ENCODE peak calls at places on chromosome 19, in ten cellular contexts. One of them, this sample, is unnamed. For H3K4me1, the result is how much of the 10 kb centered on the place peaks cover.

GRCh38 chr19:35446194-35446593 is 1.9 kb upstream of the FFAR2 start:
- DNase-seq in spleen: no peak
- DNase-seq in transverse colon: no peak
- DNase-seq in suprapubic skin: no peak
- DNase-seq in HCT116: no peak
- DNase-seq in breast epithelium: no peak
- DNase-seq in prostate gland: no peak
- DNase-seq in upper lobe of left lung: no peak
- DNase-seq in GM12878: no peak
- DNase-seq in stomach: no peak
- DNase-seq in this sample: no peak

GRCh38 chr19:58395220-58395978 is at the start of gene RNF225:
- DNase-seq in spleen: no peak
- DNase-seq in transverse colon: peak
- DNase-seq in suprapubic skin: peak
- DNase-seq in HCT116: no peak
- DNase-seq in breast epithelium: peak
- DNase-seq in prostate gland: peak
- DNase-seq in upper lobe of left lung: peak
- DNase-seq in GM12878: no peak
- DNase-seq in stomach: no peak
- DNase-seq in this sample: no peak

GRCh38 chr19:16369664-16370576 is 45.3 kb downstream of the KLF2 start:
- DNase-seq in spleen: peak
- DNase-seq in transverse colon: no peak
- DNase-seq in suprapubic skin: no peak
- DNase-seq in HCT116: no peak
- DNase-seq in breast epithelium: no peak
- DNase-seq in prostate gland: no peak
- DNase-seq in upper lobe of left lung: no peak
- DNase-seq in GM12878: no peak
- DNase-seq in stomach: no peak
- DNase-seq in this sample: peak

GRCh38 chr19:16457195-16457953 is 14.4 kb downstream of the EPS15L1 start:
- DNase-seq in spleen: no peak
- DNase-seq in transverse colon: no peak
- DNase-seq in suprapubic skin: peak
- DNase-seq in HCT116: no peak
- DNase-seq in breast epithelium: no peak
- DNase-seq in prostate gland: no peak
- DNase-seq in upper lobe of left lung: no peak
- DNase-seq in GM12878: no peak
- DNase-seq in stomach: peak
- DNase-seq in this sample: peak

GRCh38 chr19:8316351-8317125 is 4.6 kb downstream of the NDUFA7 start:
- DNase-seq in spleen: no peak
- DNase-seq in transverse colon: no peak
- DNase-seq in suprapubic skin: no peak
- DNase-seq in HCT116: no peak
- DNase-seq in breast epithelium: no peak
- DNase-seq in prostate gland: no peak
- DNase-seq in upper lobe of left lung: no peak
- DNase-seq in GM12878: no peak
- DNase-seq in stomach: no peak
- DNase-seq in this sample: no peak

GRCh38 chr19:53782698-53783097 is 41.4 kb downstream of the NLRP12 start:
- DNase-seq in spleen: no peak
- DNase-seq in transverse colon: no peak
- DNase-seq in suprapubic skin: no peak
- DNase-seq in HCT116: no peak
- DNase-seq in breast epithelium: no peak
- DNase-seq in prostate gland: no peak
- DNase-seq in upper lobe of left lung: no peak
- DNase-seq in GM12878: no peak
- DNase-seq in stomach: no peak
- DNase-seq in this sample: no peak

GRCh38 chr19:51727349-51727880 is 3.6 kb upstream of the HAS1 start:
- DNase-seq in spleen: no peak
- DNase-seq in transverse colon: no peak
- DNase-seq in suprapubic skin: no peak
- DNase-seq in HCT116: no peak
- DNase-seq in breast epithelium: no peak
- DNase-seq in prostate gland: no peak
- DNase-seq in upper lobe of left lung: no peak
- DNase-seq in GM12878: no peak
- DNase-seq in stomach: no peak
- DNase-seq in this sample: no peak

GRCh38 chr19:4575978-4576933 is 16.8 kb upstream of the SEMA6B start:
- DNase-seq in spleen: peak
- DNase-seq in transverse colon: peak
- DNase-seq in suprapubic skin: peak
- DNase-seq in HCT116: no peak
- DNase-seq in breast epithelium: peak
- DNase-seq in prostate gland: peak
- DNase-seq in upper lobe of left lung: peak
- DNase-seq in GM12878: no peak
- DNase-seq in stomach: peak
- DNase-seq in this sample: peak

GRCh38 chr19:49447485-49448431 is 3.9 kb downstream of the PIH1D1 start:
- DNase-seq in spleen: no peak
- DNase-seq in transverse colon: no peak
- DNase-seq in suprapubic skin: no peak
- DNase-seq in HCT116: peak
- DNase-seq in breast epithelium: no peak
- DNase-seq in prostate gland: no peak
- DNase-seq in upper lobe of left lung: no peak
- DNase-seq in GM12878: no peak
- DNase-seq in stomach: no peak
- DNase-seq in this sample: peak

GRCh38 chr19:16460454-16460853 is 11.3 kb downstream of the EPS15L1 start:
- DNase-seq in spleen: no peak
- DNase-seq in transverse colon: no peak
- DNase-seq in suprapubic skin: no peak
- DNase-seq in HCT116: no peak
- DNase-seq in breast epithelium: no peak
- DNase-seq in prostate gland: no peak
- DNase-seq in upper lobe of left lung: no peak
- DNase-seq in GM12878: no peak
- DNase-seq in stomach: no peak
- DNase-seq in this sample: no peak

GRCh38 chr19:23283925-23284324 is 33.7 kb upstream of the ZNF724 start:
- DNase-seq in spleen: no peak
- DNase-seq in transverse colon: peak
- DNase-seq in suprapubic skin: no peak
- DNase-seq in HCT116: peak
- DNase-seq in breast epithelium: peak
- DNase-seq in prostate gland: no peak
- DNase-seq in upper lobe of left lung: peak
- DNase-seq in GM12878: no peak
- DNase-seq in stomach: peak
- DNase-seq in this sample: no peak

GRCh38 chr19:51742736-51743288 is 8.9 kb downstream of the FPR1 start:
- DNase-seq in spleen: no peak
- DNase-seq in transverse colon: no peak
- DNase-seq in suprapubic skin: no peak
- DNase-seq in HCT116: no peak
- DNase-seq in breast epithelium: no peak
- DNase-seq in prostate gland: no peak
- DNase-seq in upper lobe of left lung: no peak
- DNase-seq in GM12878: no peak
- DNase-seq in stomach: no peak
- DNase-seq in this sample: no peak

GRCh38 chr19:12611361-12611699 is 610 bp downstream of the ZNF791 start:
- DNase-seq in spleen: peak
- DNase-seq in transverse colon: peak
- DNase-seq in suprapubic skin: peak
- DNase-seq in HCT116: peak
- DNase-seq in breast epithelium: peak
- DNase-seq in prostate gland: peak
- DNase-seq in upper lobe of left lung: peak
- DNase-seq in GM12878: no peak
- DNase-seq in stomach: peak
- DNase-seq in this sample: peak
- TF ChIP-seq POLR2AphosphoS5 in spleen: no peak
- TF ChIP-seq POLR2AphosphoS5 in transverse colon: peak
- TF ChIP-seq POLR2AphosphoS5 in suprapubic skin: no peak
- TF ChIP-seq POLR2AphosphoS5 in HCT116: peak
- TF ChIP-seq POLR2AphosphoS5 in breast epithelium: no peak
- TF ChIP-seq POLR2AphosphoS5 in prostate gland: peak
- TF ChIP-seq POLR2AphosphoS5 in upper lobe of left lung: no peak
- TF ChIP-seq POLR2AphosphoS5 in GM12878: no peak
- TF ChIP-seq POLR2AphosphoS5 in stomach: peak
- TF ChIP-seq POLR2AphosphoS5 in this sample: peak

GRCh38 chr19:45515807-45516401 is 8.6 kb downstream of the VASP start:
- DNase-seq in spleen: no peak
- DNase-seq in transverse colon: peak
- DNase-seq in suprapubic skin: no peak
- DNase-seq in HCT116: no peak
- DNase-seq in breast epithelium: no peak
- DNase-seq in prostate gland: no peak
- DNase-seq in upper lobe of left lung: no peak
- DNase-seq in GM12878: no peak
- DNase-seq in stomach: no peak
- DNase-seq in this sample: no peak

GRCh38 chr19:45517238-45517637 is 10.0 kb downstream of the VASP start:
- DNase-seq in spleen: no peak
- DNase-seq in transverse colon: no peak
- DNase-seq in suprapubic skin: no peak
- DNase-seq in HCT116: no peak
- DNase-seq in breast epithelium: no peak
- DNase-seq in prostate gland: no peak
- DNase-seq in upper lobe of left lung: no peak
- DNase-seq in GM12878: no peak
- DNase-seq in stomach: no peak
- DNase-seq in this sample: no peak

GRCh38 chr19:45512881-45513483 is 5.7 kb downstream of the VASP start:
- DNase-seq in spleen: no peak
- DNase-seq in transverse colon: no peak
- DNase-seq in suprapubic skin: no peak
- DNase-seq in HCT116: no peak
- DNase-seq in breast epithelium: no peak
- DNase-seq in prostate gland: no peak
- DNase-seq in upper lobe of left lung: no peak
- DNase-seq in GM12878: no peak
- DNase-seq in stomach: no peak
- DNase-seq in this sample: no peak

GRCh38 chr19:45514376-45515051 is 7.2 kb downstream of the VASP start:
- DNase-seq in spleen: no peak
- DNase-seq in transverse colon: peak
- DNase-seq in suprapubic skin: no peak
- DNase-seq in HCT116: no peak
- DNase-seq in breast epithelium: no peak
- DNase-seq in prostate gland: no peak
- DNase-seq in upper lobe of left lung: peak
- DNase-seq in GM12878: no peak
- DNase-seq in stomach: peak
- DNase-seq in this sample: no peak

GRCh38 chr19:45515081-45515624 is 7.9 kb downstream of the VASP start:
- DNase-seq in spleen: peak
- DNase-seq in transverse colon: peak
- DNase-seq in suprapubic skin: no peak
- DNase-seq in HCT116: no peak
- DNase-seq in breast epithelium: no peak
- DNase-seq in prostate gland: no peak
- DNase-seq in upper lobe of left lung: peak
- DNase-seq in GM12878: peak
- DNase-seq in stomach: no peak
- DNase-seq in this sample: no peak
- TF ChIP-seq POLR2A in spleen: no peak
- TF ChIP-seq POLR2A in transverse colon: no peak
- TF ChIP-seq POLR2A in suprapubic skin: no peak
- TF ChIP-seq POLR2A in HCT116: no peak
- TF ChIP-seq POLR2A in breast epithelium: no peak
- TF ChIP-seq POLR2A in prostate gland: no peak
- TF ChIP-seq POLR2A in upper lobe of left lung: no peak
- TF ChIP-seq POLR2A in GM12878: no peak
- TF ChIP-seq POLR2A in stomach: no peak
- TF ChIP-seq POLR2A in this sample: no peak

DNA sequence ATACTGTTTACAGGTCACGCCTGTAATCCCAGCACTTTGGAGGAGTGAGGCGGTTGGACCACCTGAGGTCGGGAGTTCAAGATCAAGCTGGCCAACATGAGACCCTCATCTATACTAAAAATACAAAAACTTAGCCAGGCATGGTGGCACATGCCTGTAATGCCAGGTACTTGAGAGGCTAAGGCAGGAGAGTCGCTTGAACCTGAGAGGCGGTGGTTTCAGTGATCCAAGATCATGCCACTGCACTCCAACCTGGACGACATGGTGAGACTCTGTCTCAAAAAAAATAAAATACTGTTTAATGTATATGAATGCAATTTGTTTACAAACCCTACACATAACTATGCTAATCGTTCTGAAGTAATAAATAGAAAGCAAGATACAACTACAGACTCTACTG is 102.4 kb downstream of the ZNF486 start:
- DNase-seq in spleen: no peak
- DNase-seq in transverse colon: no peak
- DNase-seq in suprapubic skin: no peak
- DNase-seq in HCT116: no peak
- DNase-seq in breast epithelium: no peak
- DNase-seq in prostate gland: no peak
- DNase-seq in upper lobe of left lung: no peak
- DNase-seq in GM12878: no peak
- DNase-seq in stomach: no peak
- DNase-seq in this sample: no peak
- H3K4me1 ChIP-seq in spleen: under half
- H3K4me1 ChIP-seq in transverse colon: under half
- H3K4me1 ChIP-seq in suprapubic skin: under half
- H3K4me1 ChIP-seq in HCT116: under half
- H3K4me1 ChIP-seq in breast epithelium: under half
- H3K4me1 ChIP-seq in prostate gland: under half
- H3K4me1 ChIP-seq in upper lobe of left lung: under half
- H3K4me1 ChIP-seq in GM12878: under half
- H3K4me1 ChIP-seq in stomach: under half
- H3K4me1 ChIP-seq in this sample: under half

DNA sequence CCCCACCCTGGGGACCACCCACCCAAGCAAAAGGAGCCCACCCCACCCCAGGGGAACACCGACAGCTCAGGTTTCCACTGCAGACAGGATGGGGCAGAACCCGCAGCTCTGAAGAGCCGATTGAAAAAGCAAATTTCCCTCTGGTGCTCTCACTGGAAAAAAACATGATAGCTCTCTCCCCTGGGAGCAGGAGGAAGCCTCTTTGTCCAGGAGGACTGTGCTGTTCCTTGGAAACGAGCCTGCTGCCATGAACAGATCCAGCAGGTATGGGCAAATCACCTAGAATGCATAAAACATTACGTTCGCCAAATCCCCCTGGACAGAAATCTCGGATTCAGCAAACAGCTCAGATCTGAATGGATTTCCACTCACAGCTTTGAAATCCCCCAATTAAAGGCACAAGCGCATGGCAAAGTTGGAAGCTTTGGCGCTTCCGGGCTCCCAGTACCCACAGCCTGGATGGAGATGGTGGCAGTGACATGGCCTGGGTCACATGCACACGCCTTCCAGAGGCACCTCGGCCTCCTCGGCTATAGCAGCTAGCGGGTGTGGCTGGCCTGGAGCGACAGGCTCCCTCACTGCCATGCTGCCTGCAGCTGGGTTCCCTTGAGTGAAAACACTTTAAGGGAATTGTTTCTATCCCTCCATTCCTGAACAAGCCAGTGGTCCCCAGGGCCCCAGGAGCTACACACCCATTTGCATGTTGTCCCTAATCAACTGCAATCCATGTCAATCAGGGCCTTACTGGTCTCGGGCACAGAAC is 59.1 kb downstream of the CEBPG start:
- DNase-seq in spleen: peak
- DNase-seq in transverse colon: no peak
- DNase-seq in suprapubic skin: no peak
- DNase-seq in HCT116: no peak
- DNase-seq in breast epithelium: no peak
- DNase-seq in prostate gland: no peak
- DNase-seq in upper lobe of left lung: no peak
- DNase-seq in GM12878: no peak
- DNase-seq in stomach: no peak
- DNase-seq in this sample: peak
- TF ChIP-seq POLR2AphosphoS5 in spleen: no peak
- TF ChIP-seq POLR2AphosphoS5 in transverse colon: no peak
- TF ChIP-seq POLR2AphosphoS5 in suprapubic skin: no peak
- TF ChIP-seq POLR2AphosphoS5 in HCT116: no peak
- TF ChIP-seq POLR2AphosphoS5 in breast epithelium: no peak
- TF ChIP-seq POLR2AphosphoS5 in prostate gland: no peak
- TF ChIP-seq POLR2AphosphoS5 in upper lobe of left lung: no peak
- TF ChIP-seq POLR2AphosphoS5 in GM12878: no peak
- TF ChIP-seq POLR2AphosphoS5 in stomach: no peak
- TF ChIP-seq POLR2AphosphoS5 in this sample: no peak